ENCODE peak calls at places on chromosomes 2 and 18, in eight cellular contexts. S is endodermal cell; O is GM23248; I is adrenal gland; U is CD8-positive, alpha-beta memory T cell; H is brain microvascular endothelial cell; E is AG04450; T is neural progenitor cell. R is an unnamed sample.

GRCh38 chr2:241885701-241886643 is 16.4 kb downstream of the RTP5 start:
- DNase-seq in S (no peak), O (no peak), I (no peak), U (no peak), H (no peak), E (no peak), T (no peak), R (no peak)

GRCh38 chr2:150479075-150479915 is 8.2 kb downstream of the RND3 start:
- DNase-seq in S (no peak), O (peak), I (no peak), U (no peak), H (no peak), E (no peak), T (no peak), R (no peak)

GRCh38 chr2:136065907-136066306 is 52.0 kb downstream of the CXCR4 start:
- DNase-seq in S (no peak), O (no peak), I (no peak), U (no peak), H (no peak), E (no peak), T (no peak), R (no peak)

GRCh38 chr2:47128705-47129104 is 26.4 kb downstream of the STPG4 start:
- DNase-seq in S (no peak), O (no peak), I (no peak), U (no peak), H (no peak), E (no peak), T (no peak), R (no peak)

GRCh38 chr2:212644195-212644837 is 105.7 kb upstream of the ERBB4 start:
- DNase-seq in S (peak), O (no peak), I (no peak), U (no peak), H (no peak), E (no peak), T (no peak), R (no peak)

GRCh38 chr2:164369416-164369815 is 251.9 kb downstream of the GRB14 start:
- DNase-seq in S (no peak), O (no peak), I (no peak), U (no peak), H (peak), E (no peak), T (no peak), R (no peak)

GRCh38 chr2:51256736-51257135 is 224.8 kb upstream of the NRXN1 start:
- DNase-seq in S (no peak), O (no peak), I (no peak), U (no peak), H (no peak), E (no peak), T (no peak), R (no peak)

GRCh38 chr2:43905388-43905803 is 66.6 kb downstream of the ABCG8 start:
- DNase-seq in S (no peak), O (no peak), I (no peak), U (no peak), H (peak), E (no peak), T (no peak), R (no peak)

GRCh38 chr2:207772081-207772843 is 2.6 kb upstream of the FZD5 start:
- DNase-seq in S (peak), O (peak), I (no peak), U (no peak), H (no peak), E (no peak), T (no peak), R (peak)

GRCh38 chr2:9752441-9753275 is 90.6 kb upstream of the TAF1B start:
- DNase-seq in S (no peak), O (peak), I (no peak), U (peak), H (peak), E (peak), T (no peak), R (no peak)

GRCh38 chr2:25276569-25277465 is 64.9 kb downstream of the DNMT3A start:
- DNase-seq in S (peak), O (no peak), I (peak), U (peak), H (no peak), E (no peak), T (peak), R (peak)

GRCh38 chr2:208025037-208025813 is at the start of gene PLEKHM3:
- DNase-seq in S (peak), O (peak), I (peak), U (peak), H (peak), E (peak), T (peak), R (peak)

GRCh38 chr18:33034941-33035340 is 262.1 kb upstream of the KLHL14 start:
- DNase-seq in S (no peak), O (no peak), I (no peak), U (no peak), H (no peak), E (no peak), T (no peak), R (no peak)

GRCh38 chr2:4066217-4066616 is 362.8 kb downstream of the DCDC2C start:
- DNase-seq in S (no peak), O (no peak), I (no peak), U (no peak), H (no peak), E (no peak), T (no peak), R (no peak)

GRCh38 chr2:177692828-177693269 is 300.3 kb downstream of the AGPS start:
- DNase-seq in S (peak), O (peak), I (no peak), U (no peak), H (no peak), E (no peak), T (no peak), R (no peak)

GRCh38 chr2:237485844-237486243 is 1.2 kb upstream of the MLPH start:
- DNase-seq in S (no peak), O (no peak), I (no peak), U (no peak), H (no peak), E (no peak), T (no peak), R (no peak)
- H3K4me3 ChIP-seq in S (peak), O (peak), I (no peak), U (no peak), H (peak), E (peak), T (peak), R (no peak)

GRCh38 chr2:152694161-152694661 is 23.1 kb downstream of the PRPF40A start:
- DNase-seq in S (no peak), O (peak), I (peak), U (peak), H (peak), E (no peak), T (no peak), R (no peak)
- H3K4me3 ChIP-seq in S (no peak), O (peak), I (no peak), U (no peak), H (peak), E (peak), T (no peak), R (no peak)

DNA sequence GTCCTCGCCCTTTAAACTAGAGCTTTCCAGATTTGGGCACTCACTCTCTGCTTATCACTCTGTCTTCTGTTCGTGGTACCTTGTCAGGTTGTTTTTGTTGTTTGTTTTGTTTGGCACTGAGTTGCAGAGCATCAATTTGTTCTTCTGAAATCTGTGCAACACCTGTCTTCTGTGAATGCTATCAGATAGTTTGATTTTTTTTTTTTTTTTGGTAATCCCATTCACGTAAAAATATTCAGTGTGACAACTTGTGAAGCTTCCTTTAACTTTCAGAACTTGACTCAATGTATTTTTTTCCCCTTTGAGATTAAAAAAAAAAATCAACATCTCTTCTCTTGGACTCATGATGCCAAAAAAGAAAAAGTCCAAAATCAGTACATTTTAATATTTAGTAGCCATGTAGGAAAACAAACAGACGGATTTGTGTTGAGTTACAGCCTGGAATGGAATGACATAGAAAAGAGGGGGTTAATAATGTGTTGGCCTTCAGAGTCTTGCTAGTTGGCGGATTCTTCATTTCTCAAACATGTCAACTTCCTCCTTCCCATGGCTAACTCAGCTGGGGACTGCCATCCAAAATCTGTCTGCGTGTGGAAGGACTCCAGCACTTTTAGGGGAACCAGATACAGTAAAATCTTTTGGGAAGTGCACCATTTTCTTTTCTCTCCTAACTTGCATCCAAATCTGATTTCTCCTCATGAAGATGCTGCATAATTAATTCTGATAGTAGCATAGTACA is 1.6 kb downstream of the TMEM178A start:
- DNase-seq in S (no peak), O (no peak), I (no peak), U (no peak), H (no peak), E (no peak), T (no peak), R (no peak)
- H3K4me3 ChIP-seq in S (peak), O (no peak), I (no peak), U (no peak), H (no peak), E (no peak), T (peak), R (no peak)

GRCh38 chr2:183034806-183035205 is 3.5 kb downstream of the NCKAP1 start:
- DNase-seq in S (no peak), O (peak), I (no peak), U (no peak), H (peak), E (no peak), T (peak), R (no peak)
- H3K4me3 ChIP-seq in S (peak), O (peak), I (no peak), U (no peak), H (no peak), E (peak), T (peak), R (no peak)

GRCh38 chr2:161159829-161160225 is 401 bp upstream of the TANK start:
- DNase-seq in S (no peak), O (no peak), I (no peak), U (no peak), H (no peak), E (no peak), T (no peak), R (no peak)
- H3K4me3 ChIP-seq in S (peak), O (peak), I (no peak), U (peak), H (peak), E (peak), T (peak), R (peak)

R was measured in ovary.